ENCODE peak calls at places on chromosomes 13 and 19, in five cellular contexts. S is neural progenitor cell, I is GM23248, R is PC-3, G is MM.1S. K is an unnamed sample.

GRCh38 chr19:34145741-34146202 is 26.5 kb upstream of the LSM14A start:
- DNase-seq in S (peak), I (peak), R (peak), G (peak), K (peak)

GRCh38 chr19:6270076-6270745 is 9.6 kb downstream of the MLLT1 start:
- DNase-seq in S (no peak), I (no peak), R (peak), G (no peak), K (no peak)

GRCh38 chr13:74062933-74063332 is 71.3 kb downstream of the KLF12 start:
- DNase-seq in S (no peak), I (peak), R (no peak), G (peak), K (no peak)

GRCh38 chr19:913080-913748 is at the start of gene R3HDM4:
- DNase-seq in S (peak), I (peak), R (peak), G (peak), K (peak)

GRCh38 chr19:58579473-58580142 is 6.5 kb upstream of the MZF1 start:
- DNase-seq in S (no peak), I (no peak), R (no peak), G (no peak), K (no peak)

GRCh38 chr13:44397766-44398223 is 24.2 kb downstream of the SERP2 start:
- DNase-seq in S (peak), I (no peak), R (no peak), G (no peak), K (no peak)

GRCh38 chr19:49473868-49474544 is at the start of gene FLT3LG:
- DNase-seq in S (peak), I (peak), R (peak), G (peak), K (peak)

GRCh38 chr19:15123031-15123890 is 16.1 kb downstream of the SYDE1 start:
- DNase-seq in S (no peak), I (no peak), R (no peak), G (no peak), K (no peak)

GRCh38 chr19:14147797-14148605 is 11.6 kb upstream of the ASF1B start:
- DNase-seq in S (peak), I (peak), R (peak), G (no peak), K (peak)

GRCh38 chr13:36706755-36707154 is 32.9 kb downstream of the SERTM1 start:
- DNase-seq in S (no peak), I (peak), R (no peak), G (no peak), K (no peak)

GRCh38 chr19:46404039-46404883 is 9.1 kb downstream of the CCDC8 start:
- DNase-seq in S (peak), I (peak), R (peak), G (no peak), K (no peak)

GRCh38 chr13:76980075-76980718 is 11.7 kb upstream of the CLN5 start:
- DNase-seq in S (peak), I (peak), R (peak), G (peak), K (peak)

GRCh38 chr13:37701972-37702371 is 103.4 kb upstream of the POSTN start:
- DNase-seq in S (no peak), I (peak), R (peak), G (no peak), K (no peak)

GRCh38 chr13:21742041-21742440 is 71.2 kb downstream of the FGF9 start:
- DNase-seq in S (no peak), I (no peak), R (no peak), G (no peak), K (no peak)

GRCh38 chr19:50003810-50004419 is 21.3 kb downstream of the VRK3 start:
- DNase-seq in S (no peak), I (peak), R (peak), G (peak), K (no peak)

GRCh38 chr19:11373885-11374448 is 499 bp upstream of the SWSAP1 start:
- DNase-seq in S (no peak), I (peak), R (no peak), G (no peak), K (peak)

GRCh38 chr19:55382522-55383054 is 1.5 kb downstream of the TMEM238 start:
- DNase-seq in S (no peak), I (no peak), R (no peak), G (no peak), K (no peak)

GRCh38 chr13:112748947-112749346 is 59.1 kb downstream of the ATP11A start:
- DNase-seq in S (no peak), I (peak), R (no peak), G (no peak), K (no peak)

GRCh38 chr13:107069107-107069776 is 501.3 kb upstream of the ARGLU1 start:
- DNase-seq in S (peak), I (no peak), R (peak), G (no peak), K (peak)

GRCh38 chr19:4582980-4583842 is 23.7 kb upstream of the SEMA6B start:
- DNase-seq in S (no peak), I (no peak), R (peak), G (no peak), K (peak)

GRCh38 chr19:21569497-21569870 is 64.1 kb downstream of the ZNF429 start:
- DNase-seq in S (no peak), I (peak), R (no peak), G (no peak), K (no peak)

GRCh38 chr13:30299746-30300145 is 7.6 kb downstream of the KATNAL1 start:
- DNase-seq in S (no peak), I (peak), R (no peak), G (no peak), K (no peak)

GRCh38 chr19:55451163-55451521 is 8.0 kb upstream of the SHISA7 start:
- DNase-seq in S (peak), I (no peak), R (no peak), G (no peak), K (no peak)

GRCh38 chr19:6530385-6531162 is at the start of gene TNFSF9:
- DNase-seq in S (peak), I (peak), R (peak), G (peak), K (peak)

GRCh38 chr13:28412981-28413380 is 81.9 kb downstream of the FLT1 start:
- DNase-seq in S (no peak), I (no peak), R (no peak), G (no peak), K (no peak)

GRCh38 chr13:25906211-25906661 is 145.6 kb downstream of the SHISA2 start:
- DNase-seq in S (no peak), I (no peak), R (no peak), G (peak), K (no peak)

GRCh38 chr13:52848455-52849190 is at the start of gene PCDH8:
- DNase-seq in S (peak), I (peak), R (no peak), G (no peak), K (peak)

GRCh38 chr19:47084879-47085439 is 28.6 kb downstream of the ZC3H4 start:
- DNase-seq in S (no peak), I (no peak), R (no peak), G (no peak), K (no peak)

GRCh38 chr13:31167490-31167889 is 5.8 kb upstream of the HSPH1 start:
- DNase-seq in S (no peak), I (no peak), R (peak), G (no peak), K (no peak)

GRCh38 chr19:34926685-34927375 is at the start of gene ZNF30:
- DNase-seq in S (peak), I (peak), R (peak), G (peak), K (peak)

GRCh38 chr19:44702551-44703176 is 3.7 kb downstream of the CEACAM16 start:
- DNase-seq in S (no peak), I (no peak), R (no peak), G (peak), K (peak)

GRCh38 chr13:107770541-107770940 is 444.8 kb downstream of the LIG4 start:
- DNase-seq in S (peak), I (no peak), R (no peak), G (no peak), K (no peak)

GRCh38 chr19:3990815-3991117 is 5.5 kb upstream of the EEF2 start:
- DNase-seq in S (no peak), I (no peak), R (no peak), G (no peak), K (no peak)

GRCh38 chr13:36418022-36418805 is 14.1 kb upstream of the CCNA1 start:
- DNase-seq in S (no peak), I (peak), R (peak), G (peak), K (no peak)

GRCh38 chr19:54136086-54136863 is 1.3 kb upstream of the CNOT3 start:
- DNase-seq in S (peak), I (peak), R (peak), G (peak), K (peak)

DNA sequence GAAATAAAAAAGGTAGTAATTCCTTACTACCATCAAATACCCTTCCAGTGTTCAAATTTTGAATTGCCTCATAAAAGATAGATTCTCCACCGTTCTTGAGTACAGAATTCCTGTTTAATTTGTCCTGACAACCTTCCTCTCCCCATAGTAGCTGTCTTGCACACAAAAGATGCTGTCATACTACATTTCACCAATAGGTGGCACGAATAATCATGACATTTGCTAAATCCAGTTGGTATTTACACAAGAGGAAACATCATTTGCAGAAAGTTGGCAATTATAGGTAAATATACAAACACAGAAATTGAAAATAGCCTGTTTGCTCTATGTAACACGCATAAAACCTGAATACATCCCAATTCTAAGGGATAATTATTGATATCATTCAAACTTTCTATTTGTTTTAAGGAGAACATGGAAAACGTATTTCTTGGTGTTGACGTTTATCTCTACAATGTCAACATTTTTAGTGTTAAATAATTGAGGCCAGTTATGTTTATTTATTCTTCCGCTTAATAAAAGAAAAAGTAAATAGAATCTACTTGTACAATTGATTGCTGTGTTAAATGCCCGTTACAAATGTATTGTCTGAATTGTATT is 58.3 kb upstream of the CLDN10 start:
- DNase-seq in S (peak), I (peak), R (peak), G (peak), K (peak)
- TF ChIP-seq EZH2phosphoT487 in S (no peak), I (no peak), R (no peak), G (no peak), K (no peak)

DNA sequence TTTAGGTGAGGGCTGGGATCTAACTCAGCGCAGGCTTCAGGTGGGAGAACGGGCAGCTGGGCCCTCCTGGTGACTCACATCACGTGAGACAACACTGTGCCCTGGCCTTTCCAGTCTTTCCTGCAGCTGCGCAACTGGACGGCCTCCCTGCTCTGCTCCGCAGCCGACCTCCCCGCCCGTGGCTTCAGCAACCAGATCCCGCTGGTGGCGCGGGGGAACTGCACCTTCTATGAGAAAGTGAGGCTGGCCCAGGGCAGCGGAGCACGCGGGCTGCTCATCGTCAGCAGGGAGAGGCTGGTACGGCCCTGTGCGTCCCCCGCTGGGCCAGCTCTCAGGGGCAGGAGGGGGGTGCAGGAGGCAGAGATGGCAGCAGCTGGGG is 8.8 kb downstream of the SPPL2B start:
- DNase-seq in S (peak), I (peak), R (no peak), G (no peak), K (peak)
- H3K9ac ChIP-seq in S (no peak), I (no peak), R (no peak), G (no peak), K (no peak)

DNA sequence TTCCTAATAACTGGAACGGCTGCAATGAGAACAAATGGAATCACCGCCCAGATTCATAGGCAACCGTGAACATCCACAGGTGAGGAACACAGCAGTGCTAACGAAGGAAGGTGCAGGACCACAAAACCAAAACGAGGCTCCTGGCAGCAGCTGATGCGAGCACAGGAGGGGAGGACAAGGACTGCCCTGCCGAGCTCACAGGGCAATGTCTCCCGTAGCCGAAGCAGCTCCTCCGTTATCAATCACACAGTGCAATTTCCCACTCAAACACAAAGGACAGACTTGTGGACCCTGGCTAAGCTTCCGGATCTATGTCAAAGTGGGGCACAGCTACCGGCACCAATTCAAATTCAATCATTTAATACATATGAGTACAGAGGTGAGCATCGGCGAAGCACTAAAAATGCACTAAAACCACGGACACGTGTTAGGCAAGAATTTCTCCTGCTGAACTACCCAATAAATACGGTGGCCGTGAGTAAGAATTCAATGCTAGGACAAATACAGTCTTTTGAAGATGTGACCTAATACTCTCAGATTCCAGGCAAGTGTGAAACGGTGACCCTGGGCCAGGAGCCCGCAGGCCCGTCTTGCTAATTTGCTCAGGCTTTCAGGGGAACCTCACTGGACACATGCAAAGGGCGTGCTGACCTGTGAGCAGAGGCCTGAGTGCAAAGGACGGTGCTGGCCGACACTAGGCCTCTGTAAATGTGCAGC is 70.4 kb downstream of the STK24 start:
- DNase-seq in S (no peak), I (no peak), R (no peak), G (no peak), K (no peak)
- TF ChIP-seq EZH2phosphoT487 in S (no peak), I (no peak), R (no peak), G (no peak), K (no peak)

GRCh38 chr13:49530452-49530851 is 34.7 kb downstream of the PHF11 start:
- DNase-seq in S (no peak), I (no peak), R (no peak), G (no peak), K (no peak)
- H3K9ac ChIP-seq in S (no peak), I (no peak), R (no peak), G (no peak), K (no peak)

DNA sequence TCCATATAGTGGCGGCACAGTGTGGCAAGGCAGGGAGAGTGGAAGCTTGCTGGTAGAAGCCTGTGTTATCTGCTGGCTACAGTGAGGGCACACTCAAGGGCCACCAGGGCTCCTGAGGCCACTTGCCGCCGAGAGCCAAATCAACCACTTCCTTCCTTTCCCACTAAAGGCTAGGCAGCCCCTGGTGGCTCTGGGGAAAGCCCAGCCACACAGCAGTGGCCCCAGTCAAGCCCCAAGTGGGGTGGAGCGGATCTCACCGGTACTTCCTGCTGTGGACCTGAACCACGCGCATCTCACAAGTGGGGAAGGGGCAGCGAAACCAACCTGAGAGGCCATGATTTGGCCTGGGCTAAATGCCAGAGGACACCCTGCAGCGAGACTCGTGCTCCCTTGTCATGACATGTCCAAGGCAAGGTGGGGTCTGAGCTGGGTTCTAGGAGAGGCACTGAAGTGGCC is 21.9 kb upstream of the SLC35E1 start:
- DNase-seq in S (no peak), I (no peak), R (no peak), G (peak), K (no peak)
- TF ChIP-seq EZH2phosphoT487 in S (no peak), I (no peak), R (no peak), G (no peak), K (no peak)

GRCh38 chr13:41587490-41587889 is 130.1 kb downstream of the RGCC start:
- DNase-seq in S (peak), I (no peak), R (no peak), G (no peak), K (no peak)
- H3K9ac ChIP-seq in S (no peak), I (no peak), R (no peak), G (no peak), K (no peak)

DNA sequence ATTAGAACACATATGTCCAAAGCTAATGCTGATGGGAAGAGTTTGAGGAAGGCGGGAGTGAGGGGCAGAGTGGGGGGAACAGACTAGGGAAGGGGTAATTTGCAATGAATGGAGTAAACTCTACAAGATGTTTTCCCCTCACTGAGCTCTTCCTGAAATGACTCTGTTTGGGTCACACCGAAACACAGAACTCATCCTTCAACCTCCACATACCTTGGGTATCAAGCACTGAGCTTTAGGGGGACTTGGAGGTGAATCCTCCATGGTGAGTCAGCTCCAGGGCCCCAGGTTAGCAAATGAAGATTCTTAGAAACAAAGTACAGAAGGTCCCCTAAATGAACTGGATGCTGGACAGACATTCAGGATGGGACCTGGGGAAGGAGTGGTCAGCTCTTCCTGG is 1.3 kb upstream of the SIGLEC10 start:
- DNase-seq in S (no peak), I (no peak), R (no peak), G (no peak), K (no peak)
- TF ChIP-seq EZH2phosphoT487 in S (no peak), I (no peak), R (no peak), G (no peak), K (no peak)

K was measured in SK-N-SH.